ENCODE peak calls at places on chromosome X, in eight cellular contexts. D is NCI-H460; Z is activated naive CD4-positive, alpha-beta T cell treated with Interleukin-2 at 50 U/mL for 16 hours; G is NCI-H146; V is lower leg skin; B is NCI-H2171 treated with DMSO at 0.1 percent for 48 hours; I is activated T-helper 1 cell treated with Interleukin-2 at 50 U/mL for 16 hours; C is Kasumi-1. M is an unnamed sample.
A peak's percentile ranks its signal among the peaks of the same experiment; 100 is the strongest.

GRCh38 chrX:103356023-103356798 is at the start of gene TCEAL9:
- DNase-seq in D (peak; percentile 52), Z (no peak), G (peak; percentile 69), V (no peak), B (peak; percentile 83), I (no peak), C (no peak), M (peak; percentile 58)

GRCh38 chrX:129637217-129638109 is 17.3 kb downstream of the APLN start:
- DNase-seq in D (peak; percentile 65), Z (peak; percentile 77), G (peak; percentile 46), V (peak; percentile 95), B (peak; percentile 19), I (peak; percentile 54), C (peak; percentile 59), M (peak; percentile 81)

GRCh38 chrX:43899878-43900815 is 17.9 kb upstream of the MAOB start:
- DNase-seq in D (no peak), Z (no peak), G (no peak), V (no peak), B (no peak), I (no peak), C (no peak), M (no peak)

GRCh38 chrX:1322393-1322792 is 14.2 kb upstream of the IL3RA start:
- DNase-seq in D (no peak), Z (peak; percentile 22), G (no peak), V (no peak), B (no peak), I (no peak), C (no peak), M (no peak)

GRCh38 chrX:114619874-114620273 is 36.0 kb downstream of the HTR2C start:
- DNase-seq in D (peak; percentile 5), Z (no peak), G (no peak), V (no peak), B (no peak), I (no peak), C (peak; percentile 31), M (no peak)

GRCh38 chrX:11190745-11191510 is 79.8 kb downstream of the HCCS start:
- DNase-seq in D (no peak), Z (no peak), G (peak; percentile 96), V (no peak), B (peak; percentile 61), I (no peak), C (no peak), M (no peak)

GRCh38 chrX:105876658-105877057 is 54.3 kb downstream of the NRK start:
- DNase-seq in D (no peak), Z (no peak), G (no peak), V (no peak), B (peak; percentile 1), I (no peak), C (peak; percentile 19), M (no peak)

GRCh38 chrX:115268421-115268820 is 21.1 kb upstream of the LUZP4 start:
- DNase-seq in D (no peak), Z (no peak), G (peak; percentile 9), V (no peak), B (no peak), I (no peak), C (no peak), M (no peak)

GRCh38 chrX:68433155-68433980 is at the start of gene OPHN1:
- DNase-seq in D (peak; percentile 60), Z (peak; percentile 1), G (peak; percentile 26), V (peak; percentile 94), B (peak; percentile 66), I (no peak), C (peak; percentile 26), M (peak; percentile 87)

GRCh38 chrX:374566-374965 is 12.1 kb downstream of the PPP2R3B start:
- DNase-seq in D (no peak), Z (no peak), G (no peak), V (no peak), B (no peak), I (no peak), C (no peak), M (no peak)

GRCh38 chrX:120456973-120457372 is 12.1 kb downstream of the LAMP2 start:
- DNase-seq in D (no peak), Z (no peak), G (no peak), V (no peak), B (no peak), I (no peak), C (peak; percentile 52), M (no peak)